ENCODE peak calls at places on chromosome 12, in six cellular contexts. A is activated CD4-positive, alpha-beta memory T cell treated with anti-CD3 and anti-CD28 coated beads for 36 hours; S is AG04450; B is left ventricle myocardium inferior; Y is memory B cell; J is GM12892. X is an unnamed sample.

GRCh38 chr12:124611559-124612391 is 44.4 kb upstream of the NCOR2 start:
- DNase-seq in A (no peak), B (no peak), J (no peak), S (no peak), Y (no peak), X (no peak)

GRCh38 chr12:20798561-20798960 is 11.9 kb upstream of the SLCO1B3 start:
- DNase-seq in B (no peak), Y (no peak), J (no peak), A (no peak), S (no peak), X (no peak)

GRCh38 chr12:130775953-130776856 is 60.1 kb upstream of the RIMBP2 start:
- DNase-seq in B (no peak), Y (no peak), A (peak), S (peak), J (no peak), X (no peak)

GRCh38 chr12:107435072-107435471 is 250.5 kb upstream of the PWP1 start:
- DNase-seq in S (no peak), B (no peak), A (no peak), J (no peak), Y (no peak), X (no peak)

GRCh38 chr12:109085590-109085989 is 7.7 kb downstream of the ALKBH2 start:
- DNase-seq in B (no peak), A (no peak), J (no peak), S (no peak), Y (no peak), X (no peak)

GRCh38 chr12:108612788-108613282 is 15.0 kb upstream of the TMEM119 start:
- DNase-seq in Y (no peak), J (no peak), A (no peak), B (no peak), S (no peak), X (no peak)

GRCh38 chr12:103729499-103729898 is 111.5 kb downstream of the NT5DC3 start:
- DNase-seq in Y (no peak), B (no peak), S (no peak), J (no peak), A (no peak), X (no peak)

GRCh38 chr12:51851408-51852097 is 3.0 kb upstream of the FIGNL2 start:
- DNase-seq in B (peak), A (no peak), S (no peak), J (no peak), Y (no peak), X (no peak)

GRCh38 chr12:107491856-107492255 is 193.7 kb upstream of the PWP1 start:
- DNase-seq in J (no peak), Y (no peak), S (no peak), A (no peak), B (no peak), X (no peak)

GRCh38 chr12:110335481-110336045 is 54.5 kb downstream of the ATP2A2 start:
- DNase-seq in B (no peak), S (no peak), Y (no peak), A (no peak), J (no peak), X (no peak)

GRCh38 chr12:119117936-119118335 is 60.8 kb upstream of the HSPB8 start:
- DNase-seq in A (no peak), J (no peak), B (no peak), Y (no peak), S (no peak), X (no peak)

GRCh38 chr12:3333583-3333982 is 157.4 kb upstream of the PRMT8 start:
- DNase-seq in B (no peak), S (no peak), Y (no peak), A (no peak), J (no peak), X (no peak)

GRCh38 chr12:93982847-93983315 is 165.5 kb upstream of the PLXNC1 start:
- DNase-seq in J (no peak), S (peak), A (peak), B (no peak), Y (no peak), X (no peak)

GRCh38 chr12:6761849-6762248 is 4.3 kb upstream of the PTMS start:
- DNase-seq in J (no peak), S (no peak), A (no peak), Y (no peak), B (no peak), X (no peak)

GRCh38 chr12:104888456-104888855 is 69.6 kb downstream of the SLC41A2 start:
- DNase-seq in Y (no peak), J (no peak), A (no peak), S (no peak), B (no peak), X (no peak)

GRCh38 chr12:5267603-5268423 is 164.1 kb upstream of the NTF3 start:
- DNase-seq in Y (no peak), S (peak), B (no peak), J (no peak), A (no peak), X (no peak)

GRCh38 chr12:3641428-3641883 is 111.5 kb downstream of the CRACR2A start:
- DNase-seq in S (no peak), A (no peak), Y (no peak), J (no peak), B (no peak), X (no peak)

GRCh38 chr12:2256453-2256852 is 203.7 kb downstream of the CACNA1C start:
- DNase-seq in B (no peak), A (no peak), S (no peak), J (no peak), Y (no peak), X (no peak)

GRCh38 chr12:85448548-85449139 is 168.6 kb downstream of the ALX1 start:
- DNase-seq in J (no peak), S (no peak), B (no peak), Y (no peak), A (no peak), X (no peak)

GRCh38 chr12:126534495-126534894 is 1469.3 kb downstream of the AACS start:
- DNase-seq in Y (no peak), B (no peak), A (no peak), S (no peak), J (no peak), X (no peak)

GRCh38 chr12:14563051-14563450 is 4.6 kb downstream of the PLBD1 start:
- DNase-seq in S (no peak), A (no peak), Y (no peak), B (no peak), J (no peak), X (no peak)

GRCh38 chr12:6228535-6229223 is 28.5 kb downstream of the CD9 start:
- DNase-seq in Y (no peak), S (no peak), B (no peak), J (no peak), A (no peak), X (no peak)

GRCh38 chr12:108879615-108880254 is at the start of gene DAO:
- DNase-seq in S (no peak), J (no peak), A (no peak), B (no peak), Y (no peak), X (no peak)

GRCh38 chr12:101539148-101539547 is 55.6 kb upstream of the MYBPC1 start:
- DNase-seq in B (no peak), A (no peak), S (no peak), J (no peak), Y (no peak), X (no peak)

GRCh38 chr12:12734054-12734453 is 16.9 kb downstream of the CDKN1B start:
- DNase-seq in J (no peak), S (no peak), A (no peak), B (no peak), Y (no peak), X (no peak)

GRCh38 chr12:130139971-130140547 is 22.2 kb upstream of the FZD10 start:
- DNase-seq in Y (no peak), B (no peak), J (no peak), S (no peak), A (no peak), X (no peak)

GRCh38 chr12:97022831-97023230 is 115.8 kb downstream of the NEDD1 start:
- DNase-seq in S (no peak), Y (no peak), A (no peak), J (no peak), B (no peak), X (no peak)

GRCh38 chr12:31966558-31967205 is 7.5 kb downstream of the RESF1 start:
- DNase-seq in A (peak), S (no peak), J (no peak), Y (no peak), B (no peak), X (no peak)

GRCh38 chr12:34397591-34398365 is 375.5 kb downstream of the ALG10 start:
- DNase-seq in J (no peak), A (peak), B (peak), Y (peak), S (no peak), X (no peak)